ENCODE peak calls at places on chromosome 1, in ten cellular contexts. P is endothelial cell of umbilical vein, E is body of pancreas, H is IMR-90, Y is breast epithelium, K is suprapubic skin, U is tibial nerve, W is A549, V is uterus, Z is stomach. J is an unnamed sample.

GRCh38 chr1:12232221-12232620 is 2.4 kb downstream of the VPS13D start:
- DNase-seq in P (no peak), E (no peak), H (no peak), Y (peak; percentile 39), K (no peak), U (no peak), W (no peak), V (no peak), Z (peak; percentile 37), J (no peak)

GRCh38 chr1:185281245-185281644 is 35.8 kb downstream of the IVNS1ABP start:
- DNase-seq in P (no peak), E (no peak), H (peak; percentile 24), Y (no peak), K (no peak), U (no peak), W (no peak), V (no peak), Z (no peak), J (no peak)

GRCh38 chr1:24043345-24044032 is 63.4 kb upstream of the SRSF10 start:
- DNase-seq in P (no peak), E (no peak), H (no peak), Y (no peak), K (no peak), U (no peak), W (no peak), V (no peak), Z (no peak), J (no peak)

GRCh38 chr1:235709018-235709417 is 59.4 kb upstream of the GNG4 start:
- DNase-seq in P (no peak), E (no peak), H (no peak), Y (no peak), K (no peak), U (no peak), W (peak; percentile 73), V (no peak), Z (no peak), J (no peak)

GRCh38 chr1:224287714-224288113 is 42.3 kb downstream of the NVL start:
- DNase-seq in P (no peak), E (no peak), H (no peak), Y (no peak), K (no peak), U (no peak), W (no peak), V (no peak), Z (no peak), J (no peak)

GRCh38 chr1:183272390-183272801 is 86.3 kb downstream of the LAMC2 start:
- DNase-seq in P (peak; percentile 59), E (no peak), H (peak; percentile 94), Y (no peak), K (no peak), U (no peak), W (peak; percentile 53), V (no peak), Z (no peak), J (no peak)

GRCh38 chr1:247639381-247639981 is 34.1 kb downstream of the OR2G3 start:
- DNase-seq in P (no peak), E (peak; percentile 77), H (peak; percentile 4), Y (peak; percentile 72), K (no peak), U (peak; percentile 51), W (no peak), V (peak; percentile 47), Z (peak; percentile 82), J (peak; percentile 91)

GRCh38 chr1:119422631-119423030 is 7.7 kb downstream of the HSD3B2 start:
- DNase-seq in P (no peak), E (no peak), H (no peak), Y (no peak), K (no peak), U (no peak), W (no peak), V (no peak), Z (no peak), J (no peak)

GRCh38 chr1:116496898-116497297 is 73.9 kb downstream of the CD58 start:
- DNase-seq in P (no peak), E (no peak), H (no peak), Y (no peak), K (no peak), U (no peak), W (no peak), V (no peak), Z (no peak), J (no peak)

GRCh38 chr1:76955652-76956051 is 88.4 kb downstream of the ST6GALNAC5 start:
- DNase-seq in P (no peak), E (no peak), H (peak; percentile 13), Y (no peak), K (no peak), U (no peak), W (no peak), V (no peak), Z (no peak), J (no peak)

GRCh38 chr1:8303141-8303540 is 14.8 kb upstream of the SLC45A1 start:
- DNase-seq in P (no peak), E (no peak), H (peak; percentile 91), Y (no peak), K (no peak), U (no peak), W (no peak), V (no peak), Z (no peak), J (no peak)
- TF ChIP-seq CTCF in P (no peak), E (no peak), H (no peak), Y (no peak), K (no peak), U (no peak), W (no peak), V (no peak), Z (no peak), J (no peak)

GRCh38 chr1:206909167-206909882 is 12.1 kb downstream of the IL24 start:
- DNase-seq in P (no peak), E (peak; percentile 92), H (no peak), Y (peak; percentile 94), K (peak; percentile 80), U (peak; percentile 27), W (peak; percentile 35), V (peak; percentile 39), Z (peak; percentile 96), J (peak; percentile 66)
- TF ChIP-seq POLR2A in P (no peak), E (peak; percentile 64), H (no peak), Y (peak; percentile 37), K (no peak), U (no peak), W (no peak), V (no peak), Z (no peak), J (no peak)

GRCh38 chr1:89829186-89829585 is 8.4 kb downstream of the LRRC8D start:
- DNase-seq in P (no peak), E (no peak), H (no peak), Y (no peak), K (no peak), U (no peak), W (no peak), V (no peak), Z (no peak), J (no peak)

GRCh38 chr1:89823679-89824292 is 3.0 kb downstream of the LRRC8D start:
- DNase-seq in P (no peak), E (no peak), H (no peak), Y (no peak), K (no peak), U (no peak), W (no peak), V (no peak), Z (no peak), J (peak; percentile 66)

GRCh38 chr1:89826594-89826993 is 5.8 kb downstream of the LRRC8D start:
- DNase-seq in P (no peak), E (no peak), H (no peak), Y (no peak), K (no peak), U (no peak), W (no peak), V (no peak), Z (no peak), J (no peak)

GRCh38 chr1:89827902-89828301 is 7.1 kb downstream of the LRRC8D start:
- DNase-seq in P (no peak), E (no peak), H (no peak), Y (no peak), K (no peak), U (no peak), W (no peak), V (no peak), Z (no peak), J (no peak)

GRCh38 chr1:89827330-89827729 is 6.5 kb downstream of the LRRC8D start:
- DNase-seq in P (no peak), E (no peak), H (no peak), Y (no peak), K (no peak), U (no peak), W (no peak), V (no peak), Z (no peak), J (no peak)
- H3K9me3 ChIP-seq in P (no peaks in the 10 kb centered on the region), E (no peaks in the 10 kb centered on the region), H (no peaks in the 10 kb centered on the region), Y (no peaks in the 10 kb centered on the region), K (no peaks in the 10 kb centered on the region), U (no peaks in the 10 kb centered on the region), W (no peaks in the 10 kb centered on the region), V (no peaks in the 10 kb centered on the region), Z (no peaks in the 10 kb centered on the region), J (no peaks in the 10 kb centered on the region)

GRCh38 chr1:21623411-21623961 is 45.7 kb downstream of the RAP1GAP start:
- DNase-seq in P (no peak), E (peak; percentile 95), H (no peak), Y (peak; percentile 47), K (no peak), U (no peak), W (peak; percentile 80), V (no peak), Z (peak; percentile 97), J (no peak)
- TF ChIP-seq CTCF in P (no peak), E (no peak), H (no peak), Y (no peak), K (no peak), U (no peak), W (no peak), V (no peak), Z (no peak), J (no peak)

DNA sequence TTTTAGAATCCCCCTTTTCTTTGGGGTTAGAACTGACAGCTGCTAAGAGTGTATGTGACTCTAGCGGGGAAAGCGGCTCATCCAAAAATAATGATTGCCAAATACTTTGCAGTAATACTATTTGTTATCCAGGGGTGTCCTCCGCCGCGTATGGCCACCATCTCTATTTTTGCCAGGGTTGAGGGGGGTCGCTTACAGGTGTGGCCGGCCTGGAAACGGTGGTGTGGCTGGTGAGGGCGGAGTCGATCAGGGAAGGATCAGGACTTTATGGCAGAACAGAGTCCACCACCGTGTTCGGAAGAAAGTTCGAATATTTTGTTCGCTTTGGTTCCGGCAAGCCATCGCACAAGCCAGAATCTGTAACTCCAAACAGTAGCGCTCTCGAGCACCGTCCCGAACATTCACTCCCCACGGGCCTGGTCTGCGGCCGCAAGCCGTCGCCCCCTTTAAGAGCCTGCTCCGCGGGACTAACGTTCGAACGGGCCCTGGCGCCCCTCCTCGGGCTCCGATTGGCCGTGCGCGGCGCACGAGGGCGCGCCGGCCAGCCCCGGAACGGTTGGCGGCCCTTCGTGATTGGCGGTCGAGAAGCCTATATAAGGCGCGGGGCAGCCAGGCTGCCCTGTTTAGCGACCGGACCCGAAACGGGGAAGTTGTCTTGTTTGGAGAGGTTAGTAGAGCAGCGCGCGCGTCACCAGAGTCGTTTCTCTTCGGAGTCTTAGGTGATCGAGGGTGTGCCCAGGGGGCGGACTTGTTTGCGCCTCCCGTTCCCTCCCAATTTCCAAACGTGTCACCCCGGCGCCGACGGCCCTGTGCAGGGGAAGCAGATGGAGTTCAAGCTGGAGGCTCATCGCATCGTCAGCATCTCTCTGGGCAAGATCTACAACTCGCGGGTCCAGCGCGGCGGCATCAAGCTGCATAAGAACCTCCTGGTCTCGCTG is at the start of gene IER5:
- DNase-seq in P (peak; percentile 97), E (peak; percentile 96), H (peak; percentile 95), Y (peak; percentile 96), K (peak; percentile 99), U (peak; percentile 94), W (peak; percentile 98), V (peak; percentile 98), Z (peak; percentile 97), J (peak; percentile 98)
- TF ChIP-seq POLR2A in P (peak; percentile 100), E (peak; percentile 100), H (peak; percentile 100), Y (peak; percentile 99), K (peak; percentile 99), U (peak; percentile 100), W (peak; percentile 100), V (peak; percentile 100), Z (no peak), J (peak; percentile 98)

GRCh38 chr1:113991467-113991997 is 12.3 kb downstream of the OLFML3 start:
- DNase-seq in P (no peak), E (no peak), H (no peak), Y (no peak), K (no peak), U (no peak), W (no peak), V (no peak), Z (no peak), J (no peak)
- H3K9me3 ChIP-seq in P (no peaks in the 10 kb centered on the region), E (no peaks in the 10 kb centered on the region), H (peaks cover 10% of the 10 kb centered on the region), Y (peaks cover 3% of the 10 kb centered on the region), K (no peaks in the 10 kb centered on the region), U (peaks cover 26% of the 10 kb centered on the region), W (peaks cover 6% of the 10 kb centered on the region), V (no peaks in the 10 kb centered on the region), Z (peaks cover 3% of the 10 kb centered on the region), J (no peaks in the 10 kb centered on the region)